ENCODE peak calls at places on chromosomes 16 and 17, in ten cellular contexts. Z is GM23338, A is K562, J is sigmoid colon, G is prostate gland, T is HL-60, R is transverse colon, L is GM12878, U is upper lobe of left lung, H is breast epithelium. Q is an unnamed sample.

GRCh38 chr17:55601874-55602364 is 90.7 kb upstream of the SMIM36 start:
- DNase-seq in Z (peak), A (peak), J (no peak), G (no peak), T (no peak), R (no peak), L (no peak), U (no peak), H (no peak), Q (no peak)

GRCh38 chr17:4043862-4044261 is 79.6 kb upstream of the ATP2A3 start:
- DNase-seq in Z (no peak), A (no peak), J (no peak), G (no peak), T (no peak), R (peak), L (peak), U (no peak), H (no peak), Q (peak)

GRCh38 chr16:995087-995486 is 13.5 kb downstream of the SOX8 start:
- DNase-seq in Z (peak), A (no peak), J (no peak), G (no peak), T (no peak), R (no peak), L (no peak), U (no peak), H (no peak), Q (no peak)

GRCh38 chr17:29623283-29623647 is 553 bp upstream of the CORO6 start:
- DNase-seq in Z (peak), A (no peak), J (no peak), G (no peak), T (no peak), R (no peak), L (no peak), U (no peak), H (no peak), Q (no peak)

GRCh38 chr17:8109669-8110455 is 8.5 kb downstream of the ALOXE3 start:
- DNase-seq in Z (peak), A (peak), J (no peak), G (peak), T (no peak), R (peak), L (no peak), U (peak), H (peak), Q (peak)

GRCh38 chr16:586645-587590 is 2.9 kb upstream of the RAB40C start:
- DNase-seq in Z (no peak), A (no peak), J (no peak), G (no peak), T (no peak), R (no peak), L (no peak), U (no peak), H (no peak), Q (no peak)

GRCh38 chr16:10749680-10750035 is 6.0 kb downstream of the NUBP1 start:
- DNase-seq in Z (no peak), A (no peak), J (no peak), G (no peak), T (no peak), R (no peak), L (no peak), U (no peak), H (no peak), Q (no peak)

GRCh38 chr17:54969658-54970572 is 1.4 kb downstream of the STXBP4 start:
- DNase-seq in Z (no peak), A (no peak), J (no peak), G (no peak), T (no peak), R (no peak), L (no peak), U (no peak), H (no peak), Q (no peak)

GRCh38 chr16:68445458-68445857 is 2.9 kb downstream of the SMPD3 start:
- DNase-seq in Z (peak), A (peak), J (no peak), G (no peak), T (peak), R (peak), L (peak), U (peak), H (no peak), Q (peak)

GRCh38 chr16:12639044-12639443 is 164.6 kb downstream of the CPPED1 start:
- DNase-seq in Z (no peak), A (peak), J (no peak), G (no peak), T (no peak), R (no peak), L (no peak), U (no peak), H (no peak), Q (no peak)

GRCh38 chr17:70006159-70006558 is 68.9 kb upstream of the KCNJ16 start:
- DNase-seq in Z (no peak), A (no peak), J (no peak), G (no peak), T (no peak), R (no peak), L (no peak), U (no peak), H (no peak), Q (no peak)

GRCh38 chr17:82076018-82076784 is 10.6 kb upstream of the DUS1L start:
- DNase-seq in Z (no peak), A (no peak), J (no peak), G (no peak), T (no peak), R (no peak), L (no peak), U (no peak), H (no peak), Q (no peak)

GRCh38 chr16:85285681-85286065 is 173.4 kb upstream of the CIBAR2 start:
- DNase-seq in Z (no peak), A (no peak), J (no peak), G (no peak), T (no peak), R (no peak), L (no peak), U (no peak), H (no peak), Q (no peak)

GRCh38 chr16:80687606-80688005 is 116.8 kb downstream of the CDYL2 start:
- DNase-seq in Z (no peak), A (no peak), J (no peak), G (peak), T (no peak), R (no peak), L (no peak), U (no peak), H (no peak), Q (no peak)

DNA sequence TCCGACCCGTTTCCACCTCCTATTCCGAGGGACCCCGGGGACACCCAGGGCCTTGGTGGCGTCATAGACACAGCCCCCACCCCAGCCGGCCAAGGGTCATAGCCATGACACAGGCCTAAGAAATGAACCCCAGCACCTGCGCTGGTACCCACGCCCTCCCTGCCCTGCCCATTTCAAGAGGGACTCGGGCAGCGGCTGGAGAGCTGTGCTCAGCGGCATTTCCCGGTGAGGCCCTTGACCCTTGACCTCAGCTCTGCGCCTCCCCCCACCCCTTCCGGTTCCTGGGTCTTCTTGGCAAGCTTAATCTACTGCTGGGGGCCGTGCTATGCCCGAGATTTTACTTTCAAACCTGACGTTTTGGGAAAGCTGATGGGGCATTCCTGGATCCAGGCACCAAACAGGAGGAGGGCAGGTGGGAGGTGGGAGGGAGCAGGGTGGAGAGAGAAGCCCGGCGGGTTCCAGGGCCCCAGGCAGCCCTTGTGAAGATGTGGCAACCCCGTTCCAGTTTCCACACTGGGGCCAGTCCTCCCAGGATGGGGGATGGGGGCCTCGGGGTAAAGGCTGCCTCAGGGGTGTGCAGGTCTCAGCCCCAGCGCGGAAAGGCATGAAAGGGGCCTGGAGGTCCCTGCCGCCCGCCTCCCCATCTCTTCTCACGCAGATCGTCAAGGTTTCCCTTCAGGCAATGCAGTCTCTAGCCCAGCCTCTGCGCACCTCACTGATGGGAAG is at the start of gene SLC22A31:
- DNase-seq in Z (peak), A (no peak), J (no peak), G (no peak), T (no peak), R (no peak), L (no peak), U (peak), H (no peak), Q (no peak)
- TF ChIP-seq POLR2AphosphoS5 in Z (no peak), A (no peak), J (no peak), G (no peak), T (no peak), R (no peak), L (no peak), U (peak), H (no peak), Q (no peak)

GRCh38 chr16:84056933-84057332 is 14.3 kb upstream of the SLC38A8 start:
- DNase-seq in Z (no peak), A (no peak), J (peak), G (no peak), T (no peak), R (no peak), L (no peak), U (no peak), H (no peak), Q (no peak)
- TF ChIP-seq POLR2AphosphoS5 in Z (no peak), A (no peak), J (no peak), G (no peak), T (no peak), R (no peak), L (no peak), U (no peak), H (no peak), Q (no peak)

DNA sequence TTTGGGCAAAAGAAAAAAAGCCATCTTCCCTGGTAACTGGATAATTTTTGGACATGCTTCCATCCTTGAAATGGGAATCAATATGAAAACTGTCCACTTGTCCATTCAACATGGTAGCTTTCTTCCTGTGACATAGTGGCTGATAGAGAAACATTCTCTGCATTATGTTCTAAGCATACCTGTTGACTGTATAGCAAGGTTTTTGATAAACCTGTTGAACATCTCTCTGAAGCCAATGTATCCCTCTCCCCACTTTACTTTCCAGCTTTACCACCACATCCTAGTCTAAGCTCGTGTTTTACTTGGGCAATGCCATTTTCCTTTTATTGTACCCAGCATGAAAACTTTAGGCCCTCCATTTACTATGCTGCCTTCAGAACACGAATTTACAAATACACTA is 630.1 kb downstream of the TOX3 start:
- DNase-seq in Z (no peak), A (no peak), J (no peak), G (no peak), T (no peak), R (no peak), L (no peak), U (no peak), H (no peak), Q (no peak)
- TF ChIP-seq POLR2AphosphoS5 in Z (no peak), A (no peak), J (no peak), G (no peak), T (no peak), R (no peak), L (no peak), U (no peak), H (no peak), Q (no peak)

GRCh38 chr17:77331161-77331864 is 190.5 kb downstream of the SEC14L1 start:
- DNase-seq in Z (peak), A (peak), J (peak), G (peak), T (peak), R (peak), L (peak), U (peak), H (peak), Q (peak)
- TF ChIP-seq POLR2AphosphoS5 in Z (no peak), A (no peak), J (peak), G (peak), T (peak), R (peak), L (no peak), U (peak), H (peak), Q (peak)

GRCh38 chr17:16938031-16938430 is 33.9 kb downstream of the TNFRSF13B start:
- DNase-seq in Z (no peak), A (no peak), J (no peak), G (no peak), T (no peak), R (peak), L (no peak), U (no peak), H (peak), Q (peak)
- TF ChIP-seq POLR2AphosphoS5 in Z (no peak), A (no peak), J (no peak), G (no peak), T (no peak), R (no peak), L (no peak), U (no peak), H (no peak), Q (no peak)

GRCh38 chr17:45319239-45319703 is 2.5 kb upstream of the MAP3K14 start:
- DNase-seq in Z (no peak), A (no peak), J (no peak), G (peak), T (no peak), R (no peak), L (no peak), U (peak), H (no peak), Q (no peak)
- TF ChIP-seq POLR2AphosphoS5 in Z (no peak), A (no peak), J (peak), G (peak), T (no peak), R (peak), L (no peak), U (no peak), H (no peak), Q (no peak)

GRCh38 chr17:50110591-50111349 is 15.6 kb downstream of the PDK2 start:
- DNase-seq in Z (no peak), A (no peak), J (no peak), G (no peak), T (no peak), R (no peak), L (no peak), U (no peak), H (no peak), Q (no peak)

GRCh38 chr17:50111687-50112655 is 16.8 kb downstream of the PDK2 start:
- DNase-seq in Z (no peak), A (no peak), J (no peak), G (no peak), T (no peak), R (no peak), L (no peak), U (no peak), H (no peak), Q (peak)

GRCh38 chr17:50114401-50114800 is 15.6 kb downstream of the SAMD14 start:
- DNase-seq in Z (no peak), A (no peak), J (no peak), G (no peak), T (no peak), R (no peak), L (no peak), U (no peak), H (no peak), Q (no peak)

GRCh38 chr17:50113624-50114320 is 16.2 kb downstream of the SAMD14 start:
- DNase-seq in Z (no peak), A (no peak), J (no peak), G (no peak), T (no peak), R (no peak), L (no peak), U (no peak), H (no peak), Q (no peak)

GRCh38 chr17:50112694-50113093 is 17.3 kb downstream of the SAMD14 start:
- DNase-seq in Z (no peak), A (no peak), J (no peak), G (no peak), T (no peak), R (no peak), L (no peak), U (no peak), H (no peak), Q (no peak)
- TF ChIP-seq POLR2AphosphoS5 in Z (no peak), A (no peak), J (no peak), G (no peak), T (no peak), R (peak), L (no peak), U (no peak), H (no peak), Q (no peak)

Q was measured in stomach.